ENCODE peak calls at places on chromosome 20, in four cellular contexts. E is Panc1, N is nephron progenitor cell, D is psoas muscle. T is an unnamed sample.

GRCh38 chr20:57985278-57985677 is 243.2 kb downstream of the ANKRD60 start:
- DNase-seq in E (no peak), N (peak), D (no peak), T (no peak)

GRCh38 chr20:56403465-56403864 is 8.6 kb upstream of the CASS4 start:
- DNase-seq in E (no peak), N (no peak), D (no peak), T (no peak)

GRCh38 chr20:40279390-40279789 is 409.6 kb downstream of the MAFB start:
- DNase-seq in E (no peak), D (no peak), N (no peak), T (peak)

GRCh38 chr20:22312744-22313346 is 271.5 kb downstream of the FOXA2 start:
- DNase-seq in N (peak), D (no peak), E (peak), T (no peak)

GRCh38 chr20:21519136-21519584 is 5.3 kb upstream of the NKX2-2 start:
- DNase-seq in D (no peak), N (no peak), E (no peak), T (no peak)

GRCh38 chr20:63092660-63093215 is 86.0 kb upstream of the BHLHE23 start:
- DNase-seq in D (no peak), N (peak), E (no peak), T (no peak)

GRCh38 chr20:49466114-49466912 is 16.2 kb downstream of the KCNB1 start:
- DNase-seq in N (no peak), D (no peak), E (no peak), T (no peak)

GRCh38 chr20:36644713-36645109 is 1.3 kb downstream of the SLA2 start:
- DNase-seq in N (no peak), D (no peak), E (no peak), T (no peak)

GRCh38 chr20:1600736-1601135 is 19.1 kb downstream of the SIRPB1 start:
- DNase-seq in N (no peak), E (no peak), D (no peak), T (no peak)

GRCh38 chr20:37990571-37991151 is 42.6 kb downstream of the TTI1 start:
- DNase-seq in D (peak), E (peak), N (no peak), T (peak)

GRCh38 chr20:49644980-49645565 is 68.6 kb downstream of the B4GALT5 start:
- DNase-seq in D (no peak), N (no peak), E (no peak), T (no peak)

GRCh38 chr20:11467436-11467835 is 450.3 kb upstream of the BTBD3 start:
- DNase-seq in E (no peak), N (no peak), D (no peak), T (no peak)

GRCh38 chr20:330233-331149 is 5.1 kb downstream of the SOX12 start:
- DNase-seq in D (peak), E (no peak), N (peak), T (no peak)

GRCh38 chr20:39468703-39469102 is 506.6 kb downstream of the DHX35 start:
- DNase-seq in E (no peak), D (no peak), N (no peak), T (no peak)

GRCh38 chr20:63149531-63150207 is 66.3 kb downstream of the YTHDF1 start:
- DNase-seq in D (no peak), E (no peak), N (no peak), T (no peak)

GRCh38 chr20:4051413-4052138 is 36.2 kb upstream of the RNF24 start:
- DNase-seq in E (no peak), N (no peak), D (no peak), T (no peak)

GRCh38 chr20:4835244-4836177 is 113.8 kb downstream of the PRND start:
- DNase-seq in D (peak), E (no peak), N (no peak), T (peak)

GRCh38 chr20:10670521-10671220 is 3.1 kb downstream of the JAG1 start:
- DNase-seq in D (no peak), E (no peak), N (peak), T (no peak)

GRCh38 chr20:59402697-59403096 is 102.3 kb downstream of the EDN3 start:
- DNase-seq in E (no peak), N (no peak), D (no peak), T (no peak)

GRCh38 chr20:58688838-58689237 is 3.8 kb upstream of the NPEPL1 start:
- DNase-seq in E (no peak), N (no peak), D (no peak), T (peak)

GRCh38 chr20:50376888-50377459 is 133.2 kb upstream of the PTPN1 start:
- DNase-seq in D (no peak), N (no peak), E (no peak), T (no peak)

GRCh38 chr20:17873410-17874270 is 95.0 kb downstream of the SNX5 start:
- DNase-seq in D (peak), E (no peak), N (no peak), T (peak)

GRCh38 chr20:25987073-25987927 is 290.6 kb upstream of the ZNF337 start:
- DNase-seq in D (peak), N (no peak), E (peak), T (no peak)

GRCh38 chr20:57619053-57619831 is 984 bp downstream of the ZBP1 start:
- DNase-seq in E (no peak), N (no peak), D (no peak), T (no peak)

GRCh38 chr20:63738687-63739128 is 868 bp upstream of the SLC2A4RG start:
- DNase-seq in N (peak), E (no peak), D (peak), T (peak)

GRCh38 chr20:36547186-36548005 is 6.1 kb downstream of the MYL9 start:
- DNase-seq in N (no peak), E (no peak), D (no peak), T (peak)

GRCh38 chr20:36525620-36526365 is 15.5 kb upstream of the MYL9 start:
- DNase-seq in D (no peak), E (no peak), N (no peak), T (peak)

GRCh38 chr20:16179919-16180318 is 393.3 kb downstream of the KIF16B start:
- DNase-seq in E (no peak), N (no peak), D (no peak), T (no peak)

GRCh38 chr20:1945134-1945618 is 48.7 kb downstream of the PDYN start:
- DNase-seq in N (no peak), D (peak), E (no peak), T (peak)

GRCh38 chr20:62898970-62899632 is 27.2 kb downstream of the DIDO1 start:
- DNase-seq in N (no peak), E (no peak), D (no peak), T (no peak)

GRCh38 chr20:38127011-38127621 is 38.0 kb downstream of the TGM2 start:
- DNase-seq in N (no peak), D (peak), E (peak), T (peak)

GRCh38 chr20:37453288-37453687 is 67.8 kb upstream of the NNAT start:
- DNase-seq in D (no peak), N (no peak), E (no peak), T (no peak)

GRCh38 chr20:45890997-45891983 is at the start of the genes CTSA and NEURL2:
- DNase-seq in E (no peak), N (peak), D (peak), T (peak)
- TF ChIP-seq CTCF in E (no peak), N (no peak), D (no peak), T (peak)

DNA sequence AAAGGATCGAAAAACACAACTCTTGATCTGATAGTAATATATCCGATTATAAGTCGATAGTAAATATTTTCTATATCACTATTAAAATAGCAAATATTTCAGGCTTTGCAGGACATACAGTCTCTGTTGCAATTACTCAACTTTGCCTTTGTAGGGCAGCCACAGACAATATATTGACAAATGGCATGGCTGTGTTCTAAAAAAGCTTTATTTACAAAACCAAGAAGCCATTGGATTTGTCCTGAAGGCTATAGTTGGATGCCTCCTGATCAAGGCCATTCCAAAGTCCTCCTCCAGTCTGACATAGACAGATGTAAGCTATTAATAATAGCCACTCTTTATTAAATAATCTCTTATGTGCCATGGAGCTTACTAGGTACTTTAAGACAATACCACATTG is 5.9 kb downstream of the OCSTAMP start:
- DNase-seq in D (no peak), N (no peak), E (no peak), T (no peak)
- TF ChIP-seq CTCF in D (no peak), N (no peak), E (no peak), T (no peak)

GRCh38 chr20:3011752-3012151 is 31.7 kb upstream of the GNRH2 start:
- DNase-seq in E (no peak), D (no peak), N (no peak), T (no peak)

GRCh38 chr20:3013771-3014170 is 29.7 kb upstream of the GNRH2 start:
- DNase-seq in D (no peak), E (no peak), N (no peak), T (no peak)

DNA sequence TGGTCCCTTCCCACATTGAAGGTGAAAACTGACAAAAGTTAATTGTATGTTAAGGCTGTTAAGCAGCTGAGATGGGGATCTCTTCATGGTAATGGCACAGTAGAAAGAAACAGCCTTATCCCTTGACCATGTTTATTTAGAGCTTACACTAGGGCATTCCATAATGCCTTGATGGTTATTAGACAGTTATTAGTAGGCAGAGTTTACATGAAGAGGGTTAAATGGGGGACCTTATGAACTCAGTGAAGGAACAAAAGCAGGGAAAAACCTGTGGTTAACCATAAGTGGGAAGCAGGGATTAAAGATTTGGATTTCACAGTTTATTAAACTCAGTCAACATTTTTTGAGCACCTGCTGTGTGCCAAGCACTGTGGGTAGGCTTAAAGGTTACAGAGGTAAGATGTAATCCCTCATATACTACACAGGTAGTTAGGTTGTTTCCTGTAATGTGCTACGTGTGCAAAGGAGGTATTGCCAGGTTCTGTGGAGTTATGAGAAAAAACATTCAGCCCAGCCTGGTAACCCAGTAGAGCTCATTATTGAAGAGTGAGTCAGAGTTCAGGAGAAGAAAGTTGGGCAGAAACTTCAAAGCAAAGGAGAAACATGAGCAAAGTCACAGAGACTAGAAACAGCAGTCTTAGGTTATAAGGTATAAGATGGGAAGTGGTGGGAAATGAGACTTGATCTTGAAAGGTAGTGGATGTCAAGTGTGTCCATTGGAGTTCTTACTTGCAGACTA is 32.3 kb upstream of the GNRH2 start:
- DNase-seq in N (no peak), E (no peak), D (no peak), T (no peak)
- TF ChIP-seq CTCF in N (no peak), E (no peak), D (no peak), T (no peak)

DNA sequence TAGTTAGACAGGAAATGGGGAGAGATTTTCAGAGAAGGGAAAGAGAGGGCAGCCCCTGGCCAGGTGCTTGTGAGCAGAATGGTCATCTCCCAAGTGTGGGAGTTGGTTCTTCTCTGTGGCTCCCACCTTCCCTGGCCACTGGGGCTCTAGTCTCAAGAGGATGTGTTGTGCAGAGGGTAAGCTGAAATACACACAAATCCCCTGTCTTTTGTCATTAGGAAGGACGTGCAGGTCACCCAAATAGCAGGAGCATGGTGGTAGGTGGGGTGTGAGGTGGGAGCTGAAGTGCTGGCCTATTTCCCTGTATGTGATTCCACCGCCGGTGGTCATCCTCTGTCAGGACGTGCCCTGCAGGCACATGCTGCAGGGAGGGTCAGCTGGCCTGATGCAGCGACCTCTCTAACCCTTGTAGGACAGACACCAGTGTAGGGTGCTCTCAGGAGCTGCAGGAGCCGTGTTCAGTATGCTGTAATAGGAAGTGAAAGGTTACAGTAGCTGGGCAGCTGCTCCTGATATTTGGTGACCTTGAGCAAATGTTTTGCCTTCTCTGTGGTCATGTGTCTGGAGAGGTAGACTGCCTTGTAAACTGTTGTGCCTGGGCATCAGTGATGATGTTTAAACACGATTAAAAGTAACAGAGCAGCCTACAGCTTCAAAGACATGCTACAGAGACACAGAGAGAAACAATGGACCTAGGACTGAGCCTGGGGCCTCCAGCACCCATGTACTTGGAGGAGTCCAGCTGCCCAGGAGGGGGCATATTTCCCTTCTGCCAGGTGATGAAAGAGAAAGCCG is 3.3 kb upstream of the CST3 start:
- DNase-seq in N (no peak), D (no peak), E (no peak), T (no peak)
- TF ChIP-seq CTCF in N (no peak), D (no peak), E (no peak), T (no peak)

T was measured in tibial artery.